ENCODE peak calls at places on chromosomes 7 and 10, in seven cellular contexts. B is activated CD8-positive, alpha-beta memory T cell treated with anti-CD3 and anti-CD28 coated beads for 48 hours; D is astrocyte of the spinal cord; Z is ascending aorta; S is HCT116; J is stimulated activated CD8-positive, alpha-beta memory T cell treated with anti-CD3 and anti-CD28 coated beads, Interleukin-2, amount 100 ng/mL, for 1 hour; Y is hippocampal formation. K is an unnamed sample.
A peak's percentile ranks its signal among the peaks of the same experiment; 100 is the strongest.

GRCh38 chr7:129843982-129844840 is 108.5 kb downstream of the UBE2H start:
- DNase-seq in B (no peak), D (no peak), Z (no peak), S (no peak), J (no peak), Y (no peak), K (no peak)

GRCh38 chr10:71222541-71223364 is 10.4 kb downstream of the UNC5B start:
- DNase-seq in B (no peak), D (peak; percentile 38), Z (peak; percentile 6), S (no peak), J (no peak), Y (no peak), K (no peak)

GRCh38 chr10:117462424-117462792 is 80.1 kb upstream of the EMX2 start:
- DNase-seq in B (no peak), D (no peak), Z (no peak), S (no peak), J (no peak), Y (no peak), K (no peak)

GRCh38 chr7:28409716-28410627 is 2.3 kb upstream of the CREB5 start:
- DNase-seq in B (no peak), D (peak; percentile 40), Z (no peak), S (no peak), J (no peak), Y (no peak), K (no peak)

GRCh38 chr7:73667344-73668102 is at the start of gene VPS37D:
- DNase-seq in B (peak; percentile 86), D (peak; percentile 86), Z (peak; percentile 42), S (peak; percentile 67), J (peak; percentile 91), Y (peak; percentile 83), K (no peak)

GRCh38 chr10:75403144-75404022 is 1.8 kb upstream of the ZNF503 start:
- DNase-seq in B (no peak), D (peak; percentile 30), Z (no peak), S (no peak), J (no peak), Y (peak; percentile 15), K (no peak)

GRCh38 chr10:16965242-16965620 is 148.0 kb upstream of the RSU1 start:
- DNase-seq in B (no peak), D (no peak), Z (no peak), S (no peak), J (no peak), Y (no peak), K (no peak)

GRCh38 chr7:33472348-33473025 is 343.1 kb downstream of the BBS9 start:
- DNase-seq in B (no peak), D (no peak), Z (no peak), S (no peak), J (no peak), Y (no peak), K (no peak)

GRCh38 chr7:93873998-93874574 is 16.5 kb downstream of the TFPI2 start:
- DNase-seq in B (no peak), D (no peak), Z (no peak), S (no peak), J (no peak), Y (no peak), K (no peak)

GRCh38 chr7:142485617-142486226 is 227.9 kb upstream of the PRSS58 start:
- DNase-seq in B (no peak), D (no peak), Z (no peak), S (no peak), J (no peak), Y (no peak), K (no peak)

GRCh38 chr10:103921750-103922195 is 3.8 kb upstream of the STN1 start:
- DNase-seq in B (no peak), D (no peak), Z (no peak), S (peak; percentile 44), J (no peak), Y (peak; percentile 36), K (no peak)

GRCh38 chr10:16843252-16843870 is 26.1 kb upstream of the RSU1 start:
- DNase-seq in B (no peak), D (peak; percentile 83), Z (no peak), S (peak; percentile 58), J (no peak), Y (no peak), K (no peak)

GRCh38 chr7:37973915-37974314 is 53.5 kb downstream of the EPDR1 start:
- DNase-seq in B (no peak), D (no peak), Z (no peak), S (no peak), J (no peak), Y (no peak), K (peak; percentile 14)

GRCh38 chr7:141073641-141074161 is at the start of gene TMEM178B:
- DNase-seq in B (no peak), D (no peak), Z (no peak), S (no peak), J (no peak), Y (no peak), K (no peak)

GRCh38 chr7:130099331-130099730 is 29.0 kb downstream of the KLHDC10 start:
- DNase-seq in B (no peak), D (no peak), Z (no peak), S (no peak), J (no peak), Y (no peak), K (no peak)

GRCh38 chr10:59287587-59287986 is 74.8 kb downstream of the FAM13C start:
- DNase-seq in B (no peak), D (no peak), Z (no peak), S (no peak), J (no peak), Y (peak; percentile 33), K (no peak)

GRCh38 chr7:134356421-134356936 is 39.7 kb upstream of the SLC35B4 start:
- DNase-seq in B (no peak), D (no peak), Z (no peak), S (no peak), J (no peak), Y (no peak), K (no peak)

GRCh38 chr10:86100581-86101061 is 266.0 kb downstream of the GRID1 start:
- DNase-seq in B (no peak), D (no peak), Z (no peak), S (peak; percentile 29), J (no peak), Y (no peak), K (no peak)

GRCh38 chr10:19570991-19571390 is 245.2 kb upstream of the PLXDC2 start:
- DNase-seq in B (no peak), D (no peak), Z (no peak), S (no peak), J (no peak), Y (no peak), K (no peak)